ENCODE peak calls at places on chromosomes 11 and 22, in six cellular contexts. L is H1, F is tibial artery, T is stomach, N is small intestine, J is psoas muscle. X is an unnamed sample. For H3K4me1 and H3K36me3, the result is how much of the 10 kb centered on the place peaks cover.

GRCh38 chr11:19919050-19919561 is 206.5 kb downstream of the NAV2 start:
- DNase-seq in T (peak), J (no peak), N (no peak), L (no peak), F (peak), X (peak)

GRCh38 chr11:10743354-10744035 is 7.6 kb upstream of the CTR9 start:
- DNase-seq in N (peak), F (no peak), J (peak), L (no peak), T (no peak), X (no peak)

GRCh38 chr11:112784323-112785073 is 176.7 kb upstream of the NCAM1 start:
- DNase-seq in L (no peak), T (no peak), F (peak), J (peak), N (no peak), X (no peak)

GRCh38 chr11:10797561-10797960 is 11.2 kb downstream of the EIF4G2 start:
- DNase-seq in T (no peak), N (no peak), F (no peak), L (no peak), J (no peak), X (no peak)

GRCh38 chr11:116808262-116809175 is 14.6 kb downstream of the APOA4 start:
- DNase-seq in F (no peak), T (peak), L (no peak), J (no peak), N (peak), X (peak)

GRCh38 chr11:75174781-75175370 is 24.0 kb downstream of the SLCO2B1 start:
- DNase-seq in F (peak), L (no peak), N (no peak), J (no peak), T (no peak), X (no peak)

GRCh38 chr22:42993651-42994275 is 21.2 kb downstream of the PACSIN2 start:
- DNase-seq in L (no peak), N (no peak), J (no peak), T (peak), F (no peak), X (no peak)

GRCh38 chr22:24465566-24465965 is 29.6 kb upstream of the UPB1 start:
- DNase-seq in F (no peak), J (no peak), N (no peak), L (no peak), T (no peak), X (no peak)

GRCh38 chr22:48885271-48885918 is 942.3 kb downstream of the BRD1 start:
- DNase-seq in F (peak), T (no peak), J (peak), L (no peak), N (no peak), X (peak)

GRCh38 chr11:75919525-75919924 is 104.5 kb downstream of the UVRAG start:
- DNase-seq in J (peak), L (no peak), F (no peak), N (peak), T (no peak), X (no peak)

GRCh38 chr11:92626624-92627023 is 342.8 kb upstream of the MTNR1B start:
- DNase-seq in N (no peak), F (no peak), L (no peak), T (no peak), J (no peak), X (no peak)

GRCh38 chr11:3671334-3672254 is at the start of gene CHRNA10:
- DNase-seq in L (no peak), T (no peak), N (no peak), F (no peak), J (no peak), X (no peak)

GRCh38 chr22:46007003-46007847 is 30.3 kb upstream of the WNT7B start:
- DNase-seq in F (peak), T (peak), J (peak), L (no peak), N (peak), X (peak)

GRCh38 chr22:37457093-37457893 is 28.9 kb downstream of the MFNG start:
- DNase-seq in L (peak), F (peak), N (peak), J (peak), T (peak), X (peak)

GRCh38 chr11:94771390-94771789 is 3.2 kb downstream of the AMOTL1 start:
- DNase-seq in T (no peak), F (no peak), J (no peak), L (no peak), N (no peak), X (no peak)

GRCh38 chr11:63917685-63918523 is 940 bp upstream of the RCOR2 start:
- DNase-seq in J (peak), N (peak), F (peak), T (peak), L (no peak), X (peak)
- H3K4me1 ChIP-seq in J (under half), N (under half), F (half or more), T (half or more), L (under half), X (under half)

DNA sequence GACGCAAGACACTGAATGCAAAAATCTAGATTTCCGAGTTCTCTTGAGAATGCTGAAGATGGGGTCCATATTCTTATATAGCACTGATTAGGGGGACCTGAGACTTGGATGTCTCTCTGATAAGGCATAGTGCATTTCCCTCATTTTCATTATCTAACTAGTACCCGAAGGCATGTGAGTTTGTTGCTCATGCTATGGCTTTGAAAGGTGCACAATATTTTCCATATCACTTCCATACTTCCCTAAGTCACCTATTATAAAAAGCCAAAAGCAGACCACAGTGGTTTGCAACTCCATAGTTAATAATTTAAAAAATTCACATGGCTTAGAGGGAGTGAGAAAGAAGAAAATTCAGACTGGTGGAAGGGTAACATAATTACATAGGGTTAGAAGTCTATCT is 1.7 kb downstream of the BTBD10 start:
- DNase-seq in L (no peak), T (no peak), F (no peak), N (no peak), J (no peak), X (no peak)
- H3K27ac ChIP-seq in L (no peak), T (no peak), F (no peak), N (no peak), J (no peak), X (no peak)

GRCh38 chr11:84212467-84213390 is 926.6 kb upstream of the CCDC90B start:
- DNase-seq in F (no peak), N (no peak), T (no peak), L (no peak), J (no peak), X (no peak)
- H3K36me3 ChIP-seq in F (under half), N (under half), T (under half), L (under half), J (under half), X (under half)

GRCh38 chr22:28812491-28812890 is 12.1 kb upstream of the XBP1 start:
- DNase-seq in N (no peak), F (no peak), T (no peak), J (no peak), L (no peak), X (no peak)

GRCh38 chr22:28810839-28811491 is 10.6 kb upstream of the XBP1 start:
- DNase-seq in T (no peak), J (no peak), L (no peak), F (no peak), N (no peak), X (no peak)

GRCh38 chr22:28815729-28816128 is 15.4 kb upstream of the XBP1 start:
- DNase-seq in J (no peak), T (no peak), F (no peak), L (no peak), N (no peak), X (no peak)

GRCh38 chr22:28815101-28815500 is 14.7 kb upstream of the XBP1 start:
- DNase-seq in T (no peak), J (no peak), L (no peak), N (no peak), F (no peak), X (no peak)

GRCh38 chr22:28813772-28814518 is 13.6 kb upstream of the XBP1 start:
- DNase-seq in F (peak), T (peak), N (peak), L (no peak), J (no peak), X (no peak)
- H3K4me1 ChIP-seq in F (under half), T (half or more), N (under half), L (under half), J (under half), X (under half)

GRCh38 chr11:71207996-71208774 is 44.2 kb downstream of the SHANK2 start:
- DNase-seq in L (no peak), T (no peak), J (peak), F (peak), N (no peak), X (peak)

GRCh38 chr11:71206186-71206585 is 46.2 kb downstream of the SHANK2 start:
- DNase-seq in T (peak), J (peak), N (no peak), L (no peak), F (no peak), X (no peak)

GRCh38 chr11:71209656-71210055 is 42.7 kb downstream of the SHANK2 start:
- DNase-seq in F (peak), L (no peak), N (no peak), J (peak), T (no peak), X (peak)

GRCh38 chr11:71209181-71209580 is 43.2 kb downstream of the SHANK2 start:
- DNase-seq in F (peak), L (no peak), T (no peak), J (no peak), N (no peak), X (peak)

DNA sequence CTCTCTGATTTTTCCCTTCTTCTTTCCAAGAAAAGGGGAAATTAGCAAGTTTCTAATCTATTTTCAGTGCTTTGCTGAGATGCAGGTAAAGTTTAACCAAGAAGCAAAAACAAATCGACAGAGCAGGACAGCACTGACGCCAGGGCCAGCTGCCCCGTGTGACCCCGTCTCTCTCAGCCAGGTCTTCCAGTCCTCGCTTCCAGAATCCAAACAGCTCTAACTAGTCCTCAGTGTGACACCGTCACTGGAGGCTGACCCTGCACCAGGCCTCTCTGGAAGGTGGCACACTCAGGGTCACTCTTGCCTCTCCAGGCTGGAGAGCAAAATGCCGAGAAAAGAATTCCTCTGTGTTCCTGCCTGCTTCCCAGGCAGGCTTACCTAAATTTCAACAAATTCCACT is 44.8 kb downstream of the SHANK2 start:
- DNase-seq in F (no peak), J (peak), T (no peak), N (no peak), L (no peak), X (peak)
- H3K27ac ChIP-seq in F (no peak), J (no peak), T (no peak), N (no peak), L (no peak), X (no peak)

GRCh38 chr22:40323681-40324083 is 22.6 kb upstream of the ADSL start:
- DNase-seq in L (no peak), J (no peak), F (no peak), T (no peak), N (no peak), X (no peak)

GRCh38 chr22:40324468-40325305 is 21.6 kb upstream of the ADSL start:
- DNase-seq in J (no peak), T (peak), F (no peak), L (no peak), N (peak), X (no peak)

GRCh38 chr22:40322061-40322460 is 24.2 kb upstream of the ADSL start:
- DNase-seq in J (no peak), T (no peak), F (no peak), N (no peak), L (no peak), X (no peak)

GRCh38 chr22:40320687-40321086 is 25.6 kb upstream of the ADSL start:
- DNase-seq in T (no peak), N (no peak), L (no peak), J (no peak), F (no peak), X (no peak)

DNA sequence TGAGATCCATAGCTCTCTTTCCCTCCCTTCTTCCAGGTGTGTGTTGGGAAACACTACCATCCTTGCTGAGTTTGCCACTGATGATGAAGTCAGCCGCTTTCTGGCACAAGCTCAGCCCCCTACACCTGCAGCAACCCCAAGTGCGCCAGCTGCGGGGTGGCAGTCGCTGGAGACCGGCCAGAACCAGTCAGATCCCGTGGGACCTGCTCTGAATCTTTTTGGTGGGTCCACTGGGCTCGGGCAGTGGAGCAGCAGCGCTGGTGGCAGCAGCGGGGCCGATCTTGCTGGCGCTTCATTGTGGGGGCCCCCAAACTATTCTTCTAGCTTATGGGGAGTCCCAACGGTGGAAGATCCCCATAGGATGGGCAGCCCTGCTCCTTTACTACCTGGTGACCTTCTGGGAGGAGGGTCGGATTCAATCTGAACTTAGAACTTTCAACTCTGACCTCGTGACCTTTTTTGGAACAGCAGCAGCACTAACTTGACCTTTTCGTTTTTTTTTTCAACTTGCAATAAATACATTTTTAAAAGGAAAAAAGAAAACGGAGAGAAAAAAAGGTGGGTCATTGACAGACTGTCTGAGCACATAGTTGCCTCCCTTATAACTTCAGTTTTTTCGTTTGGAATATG is 23.4 kb upstream of the ADSL start:
- DNase-seq in J (no peak), T (no peak), N (no peak), F (no peak), L (no peak), X (no peak)
- H3K36me3 ChIP-seq in J (under half), T (half or more), N (under half), F (half or more), L (under half), X (half or more)

GRCh38 chr11:85903406-85903805 is 48.2 kb downstream of the CCDC83 start:
- DNase-seq in N (no peak), F (no peak), J (no peak), T (no peak), L (no peak), X (no peak)
- H3K4me1 ChIP-seq in N (under half), F (under half), J (under half), T (under half), L (under half), X (under half)

GRCh38 chr11:134670247-134670646 is 258.2 kb upstream of the B3GAT1 start:
- DNase-seq in J (no peak), L (no peak), F (no peak), T (peak), N (no peak), X (no peak)
- H3K27ac ChIP-seq in J (no peak), L (no peak), F (no peak), T (no peak), N (no peak), X (no peak)

X was measured in left lung.